ENCODE peak calls at places on chromosomes 5 and 9, in seven cellular contexts. J is MM.1S, O is bronchial epithelial cell, V is AG04449, U is fibroblast of lung, R is neural crest cell, K is foreskin fibroblast. X is an unnamed sample.

GRCh38 chr9:68750179-68750685 is 45.2 kb downstream of the PIP5K1B start:
- DNase-seq in O (no peak), K (no peak), U (no peak), V (no peak), J (no peak), R (no peak), X (no peak)

GRCh38 chr9:136675477-136676296 is 11.6 kb downstream of the AGPAT2 start:
- DNase-seq in V (no peak), O (no peak), U (no peak), R (no peak), K (no peak), J (no peak), X (no peak)

GRCh38 chr9:88652876-88653275 is 117.9 kb downstream of the NXNL2 start:
- DNase-seq in U (peak), R (no peak), K (no peak), V (no peak), J (no peak), O (no peak), X (no peak)

GRCh38 chr5:110880413-110880812 is 141.6 kb downstream of the SLC25A46 start:
- DNase-seq in J (no peak), K (peak), U (peak), R (no peak), O (peak), V (peak), X (peak)

GRCh38 chr5:112210430-112211005 is 208.6 kb downstream of the EPB41L4A start:
- DNase-seq in J (peak), O (peak), U (peak), K (peak), V (no peak), R (peak), X (peak)

GRCh38 chr5:108212775-108213346 is 169.0 kb downstream of the FBXL17 start:
- DNase-seq in U (peak), J (no peak), V (no peak), R (no peak), K (peak), O (peak), X (no peak)

GRCh38 chr5:761854-762685 is 22.5 kb downstream of the ZDHHC11B start:
- DNase-seq in U (no peak), K (no peak), V (no peak), O (peak), R (no peak), J (no peak), X (no peak)

GRCh38 chr5:88244686-88245085 is 24.0 kb downstream of the TMEM161B start:
- DNase-seq in V (no peak), J (no peak), K (no peak), U (peak), R (no peak), O (peak), X (no peak)

GRCh38 chr5:138033275-138033808 is 463 bp upstream of the FAM13B start:
- DNase-seq in O (no peak), R (no peak), U (peak), J (no peak), K (no peak), V (no peak), X (no peak)

GRCh38 chr5:148830220-148830619 is 3.8 kb downstream of the ADRB2 start:
- DNase-seq in K (no peak), U (no peak), J (no peak), V (no peak), O (peak), R (no peak), X (no peak)

GRCh38 chr9:136703231-136703870 is 9.0 kb upstream of the DIPK1B start:
- DNase-seq in R (no peak), J (peak), V (no peak), O (no peak), K (no peak), U (no peak), X (no peak)

GRCh38 chr5:130337179-130337888 is 433.1 kb downstream of the CHSY3 start:
- DNase-seq in R (no peak), V (peak), U (peak), K (peak), J (no peak), O (peak), X (peak)

GRCh38 chr9:71858812-71859211 is 52.2 kb downstream of the ABHD17B start:
- DNase-seq in O (peak), J (peak), U (peak), R (no peak), V (no peak), K (peak), X (no peak)

GRCh38 chr5:54881286-54882005 is 103.9 kb downstream of the ESM1 start:
- DNase-seq in V (no peak), K (no peak), R (no peak), O (peak), U (peak), J (peak), X (no peak)

GRCh38 chr5:36948650-36949049 is 72.1 kb downstream of the NIPBL start:
- DNase-seq in J (no peak), R (no peak), U (peak), O (no peak), K (no peak), V (no peak), X (no peak)

GRCh38 chr5:38601133-38601842 is 44.8 kb upstream of the LIFR start:
- DNase-seq in J (no peak), O (no peak), U (no peak), R (no peak), K (no peak), V (no peak), X (no peak)

GRCh38 chr5:132498152-132498551 is 7.6 kb upstream of the IRF1 start:
- DNase-seq in R (no peak), K (peak), J (peak), V (no peak), U (peak), O (peak), X (no peak)

GRCh38 chr5:56569051-56569450 is 246.3 kb upstream of the MAP3K1 start:
- DNase-seq in U (no peak), R (no peak), V (no peak), O (no peak), J (no peak), K (no peak), X (no peak)

GRCh38 chr5:112977440-112977861 is 853 bp downstream of the DCP2 start:
- DNase-seq in R (no peak), J (peak), O (no peak), U (peak), V (no peak), K (no peak), X (no peak)

GRCh38 chr9:4197548-4197947 is 102.3 kb downstream of the GLIS3 start:
- DNase-seq in R (no peak), V (no peak), U (no peak), K (no peak), J (peak), O (peak), X (no peak)

GRCh38 chr5:132011561-132012384 is at the start of gene ACSL6:
- DNase-seq in O (no peak), J (no peak), R (peak), K (no peak), V (no peak), U (no peak), X (no peak)

GRCh38 chr5:107696071-107696470 is 25.3 kb upstream of the EFNA5 start:
- DNase-seq in U (no peak), R (peak), V (no peak), J (no peak), O (no peak), K (no peak), X (no peak)

GRCh38 chr9:123318192-123318591 is 37.8 kb upstream of the CRB2 start:
- DNase-seq in U (no peak), V (no peak), R (no peak), O (no peak), K (no peak), J (no peak), X (no peak)

GRCh38 chr5:115246361-115246991 is 16.2 kb downstream of the PGGT1B start:
- DNase-seq in O (peak), R (no peak), J (peak), K (peak), V (no peak), U (peak), X (no peak)

GRCh38 chr5:80299601-80300000 is 20.2 kb upstream of the SPZ1 start:
- DNase-seq in U (no peak), K (no peak), O (no peak), R (no peak), J (no peak), V (no peak), X (no peak)

GRCh38 chr9:91033802-91034201 is 232.2 kb downstream of the SYK start:
- DNase-seq in V (no peak), K (no peak), R (no peak), U (no peak), O (no peak), J (peak), X (no peak)

GRCh38 chr9:90969021-90969675 is 167.5 kb downstream of the SYK start:
- DNase-seq in K (no peak), J (peak), V (no peak), R (no peak), O (peak), U (no peak), X (no peak)

GRCh38 chr5:170691623-170692022 is 91.9 kb upstream of the GABRP start:
- DNase-seq in O (no peak), J (no peak), V (no peak), U (no peak), K (no peak), R (no peak), X (no peak)
- TF ChIP-seq CTCF in O (no peak), J (no peak), V (no peak), U (no peak), K (no peak), R (no peak), X (no peak)

GRCh38 chr9:9791621-9792020 is 821.2 kb downstream of the PTPRD start:
- DNase-seq in K (no peak), V (no peak), U (peak), J (peak), O (peak), R (no peak), X (no peak)
- TF ChIP-seq CTCF in K (no peak), V (no peak), U (no peak), J (peak), O (no peak), R (peak), X (no peak)

DNA sequence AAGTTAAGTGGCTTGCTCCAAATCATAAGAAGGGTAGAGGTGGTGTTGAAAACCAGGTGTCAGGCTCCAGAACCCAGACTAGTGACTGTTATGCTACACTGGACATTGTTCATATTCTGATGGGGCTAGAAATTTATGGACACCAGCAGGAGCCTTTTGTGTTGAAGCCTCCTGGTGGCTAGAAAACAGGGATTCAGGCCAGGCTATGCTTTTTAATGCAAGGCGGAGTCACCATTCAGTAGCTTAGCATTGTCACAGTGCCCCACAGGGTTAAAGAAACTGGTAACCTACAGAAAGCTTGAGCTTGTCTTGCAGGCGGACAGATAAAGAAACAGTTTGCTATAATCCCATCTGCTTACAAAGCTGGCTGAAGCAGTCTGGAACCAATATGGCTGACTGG is 23.0 kb upstream of the GOLM1 start:
- DNase-seq in K (no peak), O (no peak), U (no peak), J (no peak), R (no peak), V (no peak), X (no peak)
- TF ChIP-seq CTCF in K (no peak), O (no peak), U (no peak), J (no peak), R (no peak), V (no peak), X (no peak)

DNA sequence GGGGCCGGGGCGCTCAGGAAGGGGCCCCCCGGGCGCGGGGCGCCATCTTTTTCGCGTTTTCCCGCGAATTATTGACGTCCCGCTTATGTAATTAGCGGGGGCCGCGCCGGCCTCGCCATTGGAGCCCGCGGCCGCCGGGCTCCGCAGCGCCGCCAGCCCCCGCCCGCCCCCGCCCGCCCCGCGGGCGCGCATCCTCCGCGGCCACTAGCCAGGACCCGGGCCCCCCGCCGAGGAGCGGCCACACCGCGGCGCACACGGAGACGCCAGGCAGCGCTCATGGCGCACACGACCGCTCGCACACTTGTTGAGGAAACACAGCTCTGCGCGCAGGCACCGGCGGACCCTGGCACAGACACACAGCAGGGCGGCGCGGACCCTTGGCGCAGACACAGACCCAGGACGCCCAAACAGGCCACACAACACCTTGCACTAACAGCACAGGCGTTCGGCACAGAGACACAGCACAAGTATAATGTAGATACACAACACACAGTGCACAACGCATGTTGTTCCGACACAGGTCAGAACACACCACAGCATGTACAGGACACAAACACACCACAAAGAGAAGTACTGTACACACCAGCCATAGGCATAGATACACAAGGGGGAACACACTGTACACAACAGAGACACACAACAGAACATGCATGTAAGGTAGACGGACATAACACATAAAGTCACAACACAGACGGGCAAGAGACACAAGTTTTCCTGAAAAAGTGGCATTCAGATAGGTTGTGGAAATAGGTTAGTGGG is 467 bp upstream of the PHF19 start:
- DNase-seq in V (no peak), R (peak), K (peak), J (peak), O (no peak), U (peak), X (no peak)
- TF ChIP-seq CTCF in V (peak), R (no peak), K (peak), J (peak), O (peak), U (no peak), X (no peak)

GRCh38 chr5:179906795-179907569 is 715 bp downstream of the TBC1D9B start:
- DNase-seq in U (peak), J (peak), V (no peak), K (peak), O (peak), R (peak), X (no peak)

GRCh38 chr5:179909224-179909623 is 1.5 kb upstream of the TBC1D9B start:
- DNase-seq in R (no peak), K (no peak), O (no peak), J (no peak), V (no peak), U (no peak), X (no peak)

GRCh38 chr5:179908528-179908927 is 831 bp upstream of the TBC1D9B start:
- DNase-seq in K (no peak), R (peak), O (no peak), V (no peak), J (no peak), U (no peak), X (no peak)

GRCh38 chr5:179906294-179906794 is 1.4 kb downstream of the TBC1D9B start:
- DNase-seq in R (no peak), U (no peak), K (no peak), J (no peak), O (no peak), V (no peak), X (no peak)

DNA sequence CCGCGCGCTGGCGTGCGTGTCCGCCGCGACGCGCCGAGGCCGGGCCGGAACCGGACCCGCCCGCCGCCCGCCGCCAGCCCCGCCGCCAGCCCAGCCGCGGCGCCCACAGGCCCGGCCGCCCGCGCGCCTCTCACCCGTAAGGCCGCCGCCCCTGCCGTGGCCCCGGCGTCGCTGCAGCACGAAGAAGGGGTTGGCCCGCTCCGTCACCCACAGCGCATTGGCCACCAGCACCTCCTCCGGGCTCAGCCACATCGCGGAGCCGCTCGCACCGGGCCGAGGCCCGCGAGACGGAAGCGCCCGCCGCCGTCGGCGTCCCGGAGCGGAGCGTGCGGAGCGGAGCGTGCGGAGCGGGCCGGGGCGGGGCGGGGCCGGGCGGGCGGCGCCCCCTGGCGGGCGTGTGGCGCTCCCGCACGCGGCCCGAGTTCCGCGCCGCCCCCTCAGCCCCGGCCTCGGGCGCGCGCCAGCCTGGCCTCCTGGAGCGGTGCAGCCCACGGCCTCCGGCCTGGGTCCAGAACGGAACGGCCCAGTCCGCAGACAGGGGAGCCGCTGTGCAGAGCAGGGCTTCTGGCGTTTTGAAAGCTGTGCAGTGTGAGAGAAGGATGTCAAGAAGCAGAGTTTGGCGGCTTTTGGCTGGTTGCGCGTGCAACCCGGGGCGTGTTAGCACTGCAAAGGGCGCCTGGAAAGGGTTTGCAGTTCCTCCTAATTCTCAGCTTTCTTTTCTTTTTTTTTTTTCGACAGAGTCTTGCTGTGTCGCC is at the start of gene TBC1D9B:
- DNase-seq in K (peak), O (peak), V (no peak), R (peak), U (peak), J (peak), X (no peak)
- TF ChIP-seq CTCF in K (no peak), O (peak), V (peak), R (peak), U (no peak), J (peak), X (no peak)

GRCh38 chr9:131056781-131057506 is 39.4 kb upstream of the AIF1L start:
- DNase-seq in V (no peak), R (no peak), U (no peak), K (no peak), O (no peak), J (no peak), X (no peak)

GRCh38 chr9:131062979-131063378 is 33.4 kb upstream of the AIF1L start:
- DNase-seq in V (no peak), R (no peak), U (no peak), J (no peak), O (no peak), K (no peak), X (no peak)

GRCh38 chr9:131065599-131065998 is 30.7 kb upstream of the AIF1L start:
- DNase-seq in K (no peak), R (no peak), V (no peak), O (no peak), U (no peak), J (no peak), X (no peak)

DNA sequence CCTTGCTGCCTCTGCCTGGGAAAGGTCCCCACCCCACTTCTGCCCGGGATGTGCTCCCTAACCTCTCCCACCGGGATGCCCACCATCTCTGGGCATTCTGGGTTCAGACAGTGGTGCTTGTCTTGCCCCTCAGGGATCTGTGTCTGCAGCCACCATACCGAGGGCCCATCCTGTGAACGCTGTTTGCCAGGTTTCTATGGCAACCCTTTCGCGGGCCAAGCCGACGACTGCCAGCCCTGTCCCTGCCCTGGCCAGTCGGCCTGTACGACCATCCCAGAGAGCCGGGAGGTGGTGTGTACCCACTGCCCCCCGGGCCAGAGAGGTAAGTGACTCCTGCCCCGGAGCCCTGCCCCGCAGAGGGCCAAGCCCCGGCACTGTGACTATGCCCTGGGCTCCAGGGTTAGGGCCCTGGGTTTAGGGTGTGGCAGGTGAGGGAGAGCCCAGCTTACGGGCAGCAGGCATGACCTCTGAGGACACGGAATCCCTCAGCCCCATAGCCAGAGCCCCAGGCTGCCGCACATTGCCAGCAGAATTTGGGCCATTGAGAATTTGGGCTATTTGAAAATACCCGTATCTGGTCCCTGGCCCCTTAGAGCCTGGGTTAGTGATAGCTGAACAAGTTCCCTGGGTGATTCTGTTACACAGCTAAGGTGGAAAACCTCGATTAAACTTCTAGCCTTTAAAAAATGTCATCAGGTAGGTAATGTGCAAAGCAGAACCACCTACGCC is 35.3 kb upstream of the AIF1L start:
- DNase-seq in O (no peak), V (no peak), K (no peak), J (no peak), U (no peak), R (no peak), X (no peak)
- TF ChIP-seq CTCF in O (no peak), V (no peak), K (no peak), J (no peak), U (no peak), R (no peak), X (no peak)

GRCh38 chr5:159102294-159102934 is 2.7 kb upstream of the EBF1 start:
- DNase-seq in K (no peak), V (no peak), R (no peak), J (no peak), U (no peak), O (no peak), X (no peak)

GRCh38 chr5:159103086-159103485 is 3.4 kb upstream of the EBF1 start:
- DNase-seq in R (no peak), J (no peak), U (no peak), O (no peak), V (no peak), K (no peak), X (no peak)

GRCh38 chr5:159100928-159101646 is 1.4 kb upstream of the EBF1 start:
- DNase-seq in R (no peak), K (no peak), U (no peak), O (no peak), J (no peak), V (no peak), X (no peak)

GRCh38 chr5:159100022-159100927 is 559 bp upstream of the EBF1 start:
- DNase-seq in R (peak), U (peak), K (peak), V (peak), O (peak), J (peak), X (peak)

DNA sequence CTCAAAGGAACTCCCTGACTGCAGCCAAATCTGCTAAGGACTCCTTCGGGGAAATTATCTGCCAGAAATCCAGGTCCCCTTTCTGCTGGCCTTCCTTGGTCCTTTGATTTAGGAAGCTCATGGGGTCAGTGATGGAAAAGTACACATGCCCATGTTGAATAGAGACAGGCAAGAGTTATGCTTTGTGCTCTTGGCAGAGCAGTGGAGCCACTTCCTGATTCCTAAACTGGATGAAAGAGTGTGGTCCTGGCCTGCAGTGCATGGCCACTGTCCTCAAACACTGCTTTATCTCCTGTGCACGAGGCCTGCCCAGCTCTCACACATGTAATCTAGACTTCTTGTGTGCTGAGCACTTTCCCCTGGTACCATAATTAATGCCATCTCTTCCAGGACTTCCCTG is 2.0 kb upstream of the EBF1 start:
- DNase-seq in J (no peak), U (no peak), V (no peak), K (no peak), R (no peak), O (no peak), X (no peak)
- TF ChIP-seq CTCF in J (no peak), U (no peak), V (no peak), K (no peak), R (no peak), O (no peak), X (no peak)